ENCODE peak calls at places on chromosomes 1 and 21, in four cellular contexts. D is PC-9, C is HCT116, L is astrocyte. J is an unnamed sample. For H3K79me2, the result is how much of the 10 kb centered on the place peaks cover.

GRCh38 chr21:46122241-46122671 is 24.3 kb downstream of the COL6A2 start:
- DNase-seq in C (no peak), D (no peak), L (peak), J (no peak)

GRCh38 chr1:220182656-220183055 is 88.7 kb downstream of the IARS2 start:
- DNase-seq in C (no peak), D (no peak), L (peak), J (peak)

GRCh38 chr1:3717715-3718601 is 34.3 kb upstream of the CCDC27 start:
- DNase-seq in L (no peak), C (no peak), D (no peak), J (peak)

GRCh38 chr1:163844393-163844948 is 522.7 kb downstream of the NUF2 start:
- DNase-seq in D (no peak), C (no peak), L (peak), J (no peak)

GRCh38 chr1:222546548-222547259 is 1.2 kb downstream of the HHIPL2 start:
- DNase-seq in C (no peak), L (peak), D (peak), J (peak)

GRCh38 chr1:4851666-4852065 is 197.3 kb downstream of the AJAP1 start:
- DNase-seq in C (no peak), L (no peak), D (no peak), J (no peak)

GRCh38 chr1:165143437-165144065 is 213.0 kb downstream of the LMX1A start:
- DNase-seq in C (no peak), L (no peak), D (peak), J (no peak)

GRCh38 chr1:11648732-11649158 is 5.5 kb downstream of the FBXO2 start:
- DNase-seq in C (no peak), L (no peak), D (no peak), J (no peak)

GRCh38 chr1:55696181-55696580 is 481.0 kb upstream of the USP24 start:
- DNase-seq in C (no peak), D (no peak), L (peak), J (no peak)

GRCh38 chr1:92953491-92953890 is 7.8 kb downstream of the DIPK1A start:
- DNase-seq in D (no peak), L (no peak), C (no peak), J (no peak)

GRCh38 chr1:235259133-235259778 is 68.7 kb downstream of the ARID4B start:
- DNase-seq in L (no peak), D (no peak), C (no peak), J (no peak)
- H3K79me2 ChIP-seq in L (half or more), D (half or more), C (half or more), J (under half)

DNA sequence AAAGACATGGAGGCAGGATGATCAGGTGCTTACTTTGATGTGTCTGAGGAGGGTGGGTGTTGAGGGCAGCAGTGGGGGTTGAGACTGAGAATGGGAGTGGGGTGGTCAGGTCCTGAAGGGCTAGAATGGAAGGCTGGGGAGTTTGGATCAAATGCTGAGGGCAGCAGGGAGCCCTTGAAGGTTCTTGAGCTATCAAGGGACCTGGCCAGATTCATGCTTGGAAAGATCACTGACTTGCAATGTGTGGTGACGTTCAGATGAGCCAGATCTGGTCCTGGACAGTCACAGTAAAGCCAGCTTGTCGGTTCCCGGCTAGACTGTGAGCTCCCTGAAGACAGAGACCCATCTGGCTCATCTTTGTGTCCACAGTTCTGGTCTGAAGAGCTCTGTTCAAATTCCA is 3.8 kb downstream of the EPHB2 start:
- DNase-seq in D (no peak), L (no peak), C (no peak), J (no peak)
- H3K79me2 ChIP-seq in D (under half), L (half or more), C (under half), J (under half)

GRCh38 chr1:113903496-113904291 is 905 bp downstream of the AP4B1 start:
- DNase-seq in D (no peak), C (no peak), L (no peak), J (peak)
- H3K79me2 ChIP-seq in D (under half), C (under half), L (under half), J (under half)

DNA sequence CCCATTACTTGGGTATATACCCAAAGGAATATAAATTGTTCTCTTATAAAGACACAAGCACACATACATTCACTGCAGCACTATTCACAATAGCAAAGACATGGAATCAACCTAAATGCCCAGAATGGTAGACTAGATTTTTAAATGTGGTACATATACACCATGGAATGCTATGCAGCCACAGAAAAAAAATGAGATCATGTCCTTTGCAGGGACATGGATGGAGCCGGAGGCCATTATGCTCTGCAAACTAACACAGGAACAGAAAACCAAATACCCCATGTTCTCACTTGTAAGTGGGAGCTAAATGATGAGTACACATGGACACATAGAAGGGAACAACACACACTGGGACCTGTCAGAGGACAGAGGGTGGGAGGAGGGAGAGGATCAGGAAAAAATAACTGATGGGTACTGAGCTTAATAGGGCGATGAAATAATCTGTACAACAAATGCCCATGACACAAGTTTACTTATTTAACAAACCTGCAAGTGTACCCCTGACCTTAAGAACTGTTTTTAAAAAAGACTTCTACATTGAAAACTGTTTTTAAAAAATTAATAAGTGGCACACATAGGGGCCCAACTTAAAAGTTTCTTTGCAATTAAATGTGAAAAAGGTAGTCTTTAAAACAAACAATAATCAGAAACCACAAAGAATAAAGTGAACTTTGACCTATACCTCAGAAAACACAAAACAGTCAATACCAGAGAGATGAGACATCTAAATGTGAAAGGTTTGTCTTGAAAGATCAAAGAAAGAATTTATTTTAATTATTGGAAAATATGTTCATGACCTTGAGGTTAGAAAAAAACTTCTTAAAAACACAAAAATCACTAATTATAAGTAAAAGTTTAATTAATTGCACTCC is 75.2 kb downstream of the CDC42BPA start:
- DNase-seq in L (no peak), D (no peak), C (no peak), J (no peak)
- H3K79me2 ChIP-seq in L (half or more), D (half or more), C (half or more), J (under half)

GRCh38 chr1:233884461-233885151 is 19.9 kb upstream of the SLC35F3 start:
- DNase-seq in D (no peak), L (peak), C (no peak), J (no peak)

GRCh38 chr1:233883671-233884070 is 20.8 kb upstream of the SLC35F3 start:
- DNase-seq in L (no peak), D (no peak), C (no peak), J (no peak)

GRCh38 chr1:233885196-233886028 is 19.1 kb upstream of the SLC35F3 start:
- DNase-seq in L (peak), D (no peak), C (no peak), J (no peak)

GRCh38 chr1:233879841-233880240 is 24.6 kb upstream of the SLC35F3 start:
- DNase-seq in D (no peak), L (peak), C (no peak), J (no peak)
- H3K79me2 ChIP-seq in D (under half), L (under half), C (under half), J (under half)

GRCh38 chr1:72777918-72778317 is 495.6 kb upstream of the NEGR1 start:
- DNase-seq in D (no peak), L (peak), C (no peak), J (peak)

GRCh38 chr1:72780212-72780611 is 497.9 kb upstream of the NEGR1 start:
- DNase-seq in C (no peak), L (no peak), D (no peak), J (no peak)

GRCh38 chr1:72781038-72781437 is 498.7 kb upstream of the NEGR1 start:
- DNase-seq in C (no peak), L (no peak), D (no peak), J (no peak)
- H3K79me2 ChIP-seq in C (under half), L (under half), D (under half), J (under half)